ENCODE peak calls at places on chromosomes 5 and 9, in nine cellular contexts. R is CD4-positive, CD25-positive, alpha-beta regulatory T cell; B is ELR; M is transverse colon; O is hepatocyte; J is AG10803; Y is GM23248; A is CD8-positive, alpha-beta T cell; Z is MCF 10A. D is an unnamed sample.

GRCh38 chr9:81964216-81965171 is 21.2 kb downstream of the SPATA31D3 start:
- DNase-seq in R (no peak), B (no peak), M (no peak), O (no peak), J (peak; percentile 87), Y (peak; percentile 63), A (no peak), Z (peak; percentile 13), D (no peak)

GRCh38 chr9:89811896-89812450 is 207.2 kb downstream of the GADD45G start:
- DNase-seq in R (no peak), B (no peak), M (no peak), O (no peak), J (no peak), Y (no peak), A (peak; percentile 38), Z (no peak), D (no peak)

GRCh38 chr5:78738693-78739300 is 90.2 kb upstream of the LHFPL2 start:
- DNase-seq in R (no peak), B (no peak), M (peak; percentile 40), O (no peak), J (no peak), Y (no peak), A (no peak), Z (peak; percentile 33), D (no peak)

GRCh38 chr5:139369181-139369580 is 13.9 kb downstream of the SLC23A1 start:
- DNase-seq in R (no peak), B (no peak), M (no peak), O (no peak), J (no peak), Y (peak; percentile 62), A (no peak), Z (no peak), D (no peak)

GRCh38 chr5:34583167-34583566 is 73.0 kb upstream of the RAI14 start:
- DNase-seq in R (no peak), B (no peak), M (no peak), O (no peak), J (no peak), Y (peak; percentile 19), A (no peak), Z (no peak), D (no peak)

GRCh38 chr9:134061688-134062371 is 6.0 kb downstream of the BRD3 start:
- DNase-seq in R (no peak), B (no peak), M (no peak), O (peak; percentile 21), J (no peak), Y (no peak), A (no peak), Z (no peak), D (no peak)

GRCh38 chr5:17054911-17055310 is 118.8 kb upstream of the MYO10 start:
- DNase-seq in R (no peak), B (no peak), M (no peak), O (no peak), J (no peak), Y (no peak), A (no peak), Z (no peak), D (no peak)

GRCh38 chr5:141507387-141508091 is 18.7 kb downstream of the PCDHGC5 start:
- DNase-seq in R (no peak), B (peak; percentile 78), M (no peak), O (peak; percentile 52), J (peak; percentile 91), Y (peak; percentile 91), A (no peak), Z (no peak), D (no peak)

GRCh38 chr5:86572825-86573224 is 44.9 kb upstream of the COX7C start:
- DNase-seq in R (no peak), B (no peak), M (no peak), O (no peak), J (no peak), Y (no peak), A (no peak), Z (no peak), D (no peak)

GRCh38 chr5:147857302-147858129 is 21.0 kb upstream of the SCGB3A2 start:
- DNase-seq in R (peak; percentile 2), B (peak; percentile 59), M (peak; percentile 69), O (peak; percentile 74), J (peak; percentile 56), Y (peak; percentile 68), A (no peak), Z (peak; percentile 80), D (no peak)

GRCh38 chr5:162068412-162068811 is 839 bp downstream of the GABRG2 start:
- DNase-seq in R (no peak), B (no peak), M (no peak), O (peak; percentile 83), J (no peak), Y (peak; percentile 12), A (no peak), Z (peak; percentile 90), D (no peak)

GRCh38 chr5:96636601-96637000 is 25.6 kb upstream of the CAST start:
- DNase-seq in R (no peak), B (no peak), M (no peak), O (no peak), J (no peak), Y (no peak), A (no peak), Z (no peak), D (no peak)